ENCODE peak calls at places on chromosomes 3 and 15, in ten cellular contexts. M is stimulated activated naive CD4-positive, alpha-beta T cell treated with Interleukin-2 at 50 U/mL for 16 hours; Q is GM12892; W is choroid plexus epithelial cell; T is SJSA1; J is SIG-M5; U is HS-5; V is HFFc6; B is NB4; R is GM04503. X is an unnamed sample.

GRCh38 chr3:72118593-72118992 is 333.6 kb upstream of the PROK2 start:
- DNase-seq in M (no peak), T (no peak), B (no peak), R (no peak), U (no peak), J (no peak), Q (no peak), V (no peak), W (no peak), X (no peak)

GRCh38 chr3:14352002-14352627 is 50.3 kb upstream of the SLC6A6 start:
- DNase-seq in U (no peak), R (no peak), M (no peak), J (no peak), T (peak), W (no peak), B (peak), V (no peak), Q (peak), X (no peak)

GRCh38 chr3:138046955-138047354 is 37.0 kb downstream of the CLDN18 start:
- DNase-seq in M (no peak), V (no peak), U (no peak), J (no peak), T (no peak), Q (no peak), W (no peak), B (no peak), R (no peak), X (no peak)

GRCh38 chr3:14806641-14807263 is 12.0 kb upstream of the FGD5 start:
- DNase-seq in V (no peak), T (no peak), R (no peak), J (no peak), Q (no peak), B (peak), M (no peak), W (peak), U (no peak), X (no peak)

GRCh38 chr3:71846189-71846588 is 61.2 kb upstream of the PROK2 start:
- DNase-seq in J (no peak), M (no peak), W (no peak), U (no peak), Q (no peak), V (no peak), T (no peak), B (no peak), R (no peak), X (no peak)

GRCh38 chr3:50388021-50388719 is 28.8 kb upstream of the TMEM115 start:
- DNase-seq in T (no peak), B (peak), Q (no peak), U (no peak), M (no peak), J (no peak), V (no peak), R (no peak), W (peak), X (no peak)

GRCh38 chr15:71761649-71762048 is 48.7 kb upstream of the NR2E3 start:
- DNase-seq in M (no peak), R (peak), J (no peak), W (peak), V (peak), T (peak), Q (no peak), B (peak), U (peak), X (peak)

GRCh38 chr3:8845641-8846040 is 76.2 kb upstream of the OXTR start:
- DNase-seq in R (peak), Q (no peak), U (no peak), M (no peak), V (peak), T (peak), J (no peak), W (no peak), B (no peak), X (no peak)

GRCh38 chr15:42146551-42147430 is 9.6 kb downstream of the PLA2G4F start:
- DNase-seq in R (no peak), V (no peak), J (no peak), M (no peak), W (no peak), Q (no peak), U (no peak), B (no peak), T (no peak), X (no peak)

GRCh38 chr3:69086133-69086722 is 1.5 kb downstream of the ARL6IP5 start:
- DNase-seq in M (peak), Q (no peak), V (peak), T (peak), B (peak), R (peak), W (peak), U (peak), J (peak), X (peak)

GRCh38 chr3:152574461-152575079 is 260.4 kb upstream of the P2RY1 start:
- DNase-seq in B (peak), W (peak), Q (no peak), M (no peak), J (no peak), R (no peak), U (peak), V (peak), T (no peak), X (peak)

GRCh38 chr3:106758459-106758858 is 618.8 kb upstream of the CCDC54 start:
- DNase-seq in W (no peak), V (no peak), B (no peak), U (no peak), Q (no peak), T (no peak), J (no peak), R (no peak), M (no peak), X (no peak)

GRCh38 chr15:64993290-64993689 is 3.6 kb upstream of the SPG21 start:
- DNase-seq in W (no peak), T (no peak), M (no peak), V (no peak), R (no peak), U (no peak), B (no peak), J (no peak), Q (no peak), X (no peak)

GRCh38 chr3:56421205-56421604 is 47.1 kb downstream of the ERC2 start:
- DNase-seq in J (no peak), U (no peak), B (no peak), R (no peak), W (no peak), T (no peak), M (no peak), V (no peak), Q (no peak), X (no peak)

GRCh38 chr15:39183177-39183881 is 397.6 kb upstream of the THBS1 start:
- DNase-seq in T (no peak), W (no peak), J (no peak), V (no peak), U (no peak), Q (no peak), B (no peak), M (no peak), R (no peak), X (no peak)

GRCh38 chr3:52277071-52277964 is 1.1 kb downstream of the WDR82 start:
- DNase-seq in J (no peak), B (peak), U (no peak), V (peak), W (peak), T (peak), R (no peak), M (peak), Q (no peak), X (no peak)

GRCh38 chr3:188185717-188186236 is 31.8 kb downstream of the LPP start:
- DNase-seq in Q (no peak), U (no peak), V (peak), J (no peak), R (no peak), B (no peak), T (no peak), W (peak), M (no peak), X (no peak)

GRCh38 chr3:111238896-111239295 is 167.3 kb downstream of the NECTIN3 start:
- DNase-seq in V (no peak), Q (no peak), J (no peak), T (no peak), U (no peak), W (no peak), M (no peak), R (no peak), B (no peak), X (no peak)

X was measured in GM04504.